ENCODE peak calls at places on chromosomes 5 and 9, in five cellular contexts. One of them, this sample, is unnamed.

GRCh38 chr5:132260714-132261615 is 3.5 kb downstream of the PDLIM4 start:
- DNase-seq in transverse colon: peak
- DNase-seq in uterus: peak
- DNase-seq in IMR-90: peak
- DNase-seq in suprapubic skin: peak
- DNase-seq in this sample: peak

GRCh38 chr9:4507731-4508130 is 17.5 kb downstream of the SLC1A1 start:
- DNase-seq in transverse colon: no peak
- DNase-seq in uterus: no peak
- DNase-seq in IMR-90: no peak
- DNase-seq in suprapubic skin: no peak
- DNase-seq in this sample: no peak

GRCh38 chr5:132090107-132090506 is 16.5 kb downstream of the CSF2 start:
- DNase-seq in transverse colon: no peak
- DNase-seq in uterus: no peak
- DNase-seq in IMR-90: peak
- DNase-seq in suprapubic skin: no peak
- DNase-seq in this sample: no peak

GRCh38 chr5:116382874-116383266 is 191.8 kb downstream of the SEMA6A start:
- DNase-seq in transverse colon: no peak
- DNase-seq in uterus: no peak
- DNase-seq in IMR-90: no peak
- DNase-seq in suprapubic skin: no peak
- DNase-seq in this sample: no peak

GRCh38 chr5:124798890-124799289 is 52.5 kb upstream of the ZNF608 start:
- DNase-seq in transverse colon: no peak
- DNase-seq in uterus: no peak
- DNase-seq in IMR-90: no peak
- DNase-seq in suprapubic skin: no peak
- DNase-seq in this sample: no peak

GRCh38 chr5:14054965-14055963 is 87.9 kb upstream of the TRIO start:
- DNase-seq in transverse colon: no peak
- DNase-seq in uterus: no peak
- DNase-seq in IMR-90: peak
- DNase-seq in suprapubic skin: no peak
- DNase-seq in this sample: no peak

GRCh38 chr5:143226361-143226760 is 177.1 kb downstream of the NR3C1 start:
- DNase-seq in transverse colon: no peak
- DNase-seq in uterus: no peak
- DNase-seq in IMR-90: no peak
- DNase-seq in suprapubic skin: no peak
- DNase-seq in this sample: no peak

GRCh38 chr9:130425741-130426466 is 18.9 kb upstream of the ASS1 start:
- DNase-seq in transverse colon: peak
- DNase-seq in uterus: no peak
- DNase-seq in IMR-90: no peak
- DNase-seq in suprapubic skin: no peak
- DNase-seq in this sample: no peak

GRCh38 chr5:172395483-172395882 is 58.8 kb downstream of the SH3PXD2B start:
- DNase-seq in transverse colon: no peak
- DNase-seq in uterus: no peak
- DNase-seq in IMR-90: peak
- DNase-seq in suprapubic skin: no peak
- DNase-seq in this sample: no peak

GRCh38 chr5:145825751-145826180 is 9.4 kb downstream of the PRELID2 start:
- DNase-seq in transverse colon: no peak
- DNase-seq in uterus: no peak
- DNase-seq in IMR-90: peak
- DNase-seq in suprapubic skin: no peak
- DNase-seq in this sample: peak

GRCh38 chr5:134153241-134153640 is 23.5 kb downstream of the SKP1 start:
- DNase-seq in transverse colon: no peak
- DNase-seq in uterus: no peak
- DNase-seq in IMR-90: no peak
- DNase-seq in suprapubic skin: no peak
- DNase-seq in this sample: no peak

GRCh38 chr9:114316605-114317230 is 6.2 kb upstream of the ORM1 start:
- DNase-seq in transverse colon: no peak
- DNase-seq in uterus: peak
- DNase-seq in IMR-90: no peak
- DNase-seq in suprapubic skin: no peak
- DNase-seq in this sample: no peak

GRCh38 chr9:14263707-14264483 is 50.0 kb downstream of the NFIB start:
- DNase-seq in transverse colon: no peak
- DNase-seq in uterus: no peak
- DNase-seq in IMR-90: no peak
- DNase-seq in suprapubic skin: no peak
- DNase-seq in this sample: no peak
- TF ChIP-seq POLR2A in transverse colon: no peak
- TF ChIP-seq POLR2A in uterus: no peak
- TF ChIP-seq POLR2A in IMR-90: no peak
- TF ChIP-seq POLR2A in suprapubic skin: no peak
- TF ChIP-seq POLR2A in this sample: no peak

GRCh38 chr5:160188151-160188967 is 40.9 kb upstream of the FABP6 start:
- DNase-seq in transverse colon: peak
- DNase-seq in uterus: peak
- DNase-seq in IMR-90: peak
- DNase-seq in suprapubic skin: peak
- DNase-seq in this sample: peak
- TF ChIP-seq POLR2A in transverse colon: no peak
- TF ChIP-seq POLR2A in uterus: no peak
- TF ChIP-seq POLR2A in IMR-90: no peak
- TF ChIP-seq POLR2A in suprapubic skin: no peak
- TF ChIP-seq POLR2A in this sample: no peak

DNA sequence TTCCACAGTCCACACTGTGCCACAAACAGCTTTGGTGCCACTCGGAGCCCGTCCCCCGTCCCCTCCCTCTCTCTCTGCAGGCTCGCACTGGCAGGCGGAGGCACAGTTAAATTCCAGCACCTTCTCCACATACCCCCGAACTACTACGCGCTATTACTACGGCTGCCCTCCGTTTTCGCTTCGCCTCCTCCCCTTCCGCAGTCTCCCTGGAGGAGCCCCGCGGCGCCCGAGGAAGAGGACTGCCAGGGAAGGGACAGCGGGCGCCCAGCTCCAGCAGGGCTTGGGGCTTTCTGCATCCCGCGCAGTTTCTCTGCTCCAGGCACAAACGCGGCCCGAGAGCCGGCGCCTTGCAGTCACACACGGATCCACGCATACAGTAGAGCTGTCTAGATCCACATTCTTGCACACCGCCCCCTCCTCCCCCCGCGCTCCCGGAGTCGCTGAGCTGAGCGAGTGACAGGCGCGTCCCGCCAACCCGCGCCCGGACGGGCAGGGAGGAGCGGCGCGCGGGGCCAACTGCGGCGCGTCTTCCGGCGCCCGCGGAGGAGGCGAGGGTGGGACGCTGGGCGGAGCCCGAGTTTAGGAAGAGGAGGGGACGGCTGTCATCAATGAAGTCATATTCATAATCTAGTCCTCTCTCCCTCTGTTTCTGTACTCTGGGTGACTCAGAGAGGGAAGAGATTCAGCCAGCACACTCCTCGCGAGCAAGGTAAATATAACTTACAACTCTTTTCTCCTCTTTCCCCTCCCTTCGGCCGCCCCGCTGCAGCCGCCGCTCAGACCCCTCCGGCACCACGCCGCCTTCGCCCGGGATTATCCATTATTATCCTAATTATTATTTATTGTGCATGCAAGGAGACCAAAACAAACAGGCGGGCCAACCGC is at the start of gene SMARCA2:
- DNase-seq in transverse colon: peak
- DNase-seq in uterus: peak
- DNase-seq in IMR-90: peak
- DNase-seq in suprapubic skin: peak
- DNase-seq in this sample: peak
- TF ChIP-seq POLR2A in transverse colon: peak
- TF ChIP-seq POLR2A in uterus: peak
- TF ChIP-seq POLR2A in IMR-90: peak
- TF ChIP-seq POLR2A in suprapubic skin: peak
- TF ChIP-seq POLR2A in this sample: peak

GRCh38 chr5:9447691-9448090 is 98.2 kb downstream of the SEMA5A start:
- DNase-seq in transverse colon: no peak
- DNase-seq in uterus: no peak
- DNase-seq in IMR-90: peak
- DNase-seq in suprapubic skin: no peak
- DNase-seq in this sample: no peak

GRCh38 chr5:9444346-9444745 is 101.5 kb downstream of the SEMA5A start:
- DNase-seq in transverse colon: no peak
- DNase-seq in uterus: no peak
- DNase-seq in IMR-90: no peak
- DNase-seq in suprapubic skin: no peak
- DNase-seq in this sample: no peak

GRCh38 chr5:9451017-9451416 is 94.9 kb downstream of the SEMA5A start:
- DNase-seq in transverse colon: no peak
- DNase-seq in uterus: no peak
- DNase-seq in IMR-90: no peak
- DNase-seq in suprapubic skin: no peak
- DNase-seq in this sample: no peak

GRCh38 chr5:9441610-9442009 is 104.3 kb downstream of the SEMA5A start:
- DNase-seq in transverse colon: no peak
- DNase-seq in uterus: no peak
- DNase-seq in IMR-90: peak
- DNase-seq in suprapubic skin: no peak
- DNase-seq in this sample: no peak

DNA sequence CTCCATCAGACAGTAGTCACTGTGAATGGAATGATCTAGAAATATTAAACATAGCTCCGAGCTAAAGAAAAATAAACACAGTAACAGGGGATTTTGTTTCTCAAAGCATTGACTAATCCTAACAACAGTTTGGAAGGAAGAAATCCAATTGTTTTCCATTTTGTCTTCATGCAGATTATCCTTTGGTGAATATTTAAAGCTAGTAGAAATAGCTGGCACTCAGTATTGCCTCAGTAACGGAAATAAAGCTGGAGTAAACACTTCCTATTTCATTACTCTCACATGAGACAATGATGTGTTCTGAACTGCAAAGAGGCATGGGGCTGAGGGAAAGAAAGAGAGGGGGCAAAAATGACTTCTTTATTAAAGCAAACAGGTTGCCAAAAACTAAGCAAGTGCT is 99.9 kb downstream of the SEMA5A start:
- DNase-seq in transverse colon: no peak
- DNase-seq in uterus: no peak
- DNase-seq in IMR-90: peak
- DNase-seq in suprapubic skin: no peak
- DNase-seq in this sample: no peak
- TF ChIP-seq POLR2A in transverse colon: no peak
- TF ChIP-seq POLR2A in uterus: no peak
- TF ChIP-seq POLR2A in IMR-90: no peak
- TF ChIP-seq POLR2A in suprapubic skin: no peak
- TF ChIP-seq POLR2A in this sample: no peak

GRCh38 chr9:69215774-69216482 is 41.9 kb downstream of the TJP2 start:
- DNase-seq in transverse colon: no peak
- DNase-seq in uterus: no peak
- DNase-seq in IMR-90: no peak
- DNase-seq in suprapubic skin: no peak
- DNase-seq in this sample: peak
- TF ChIP-seq POLR2A in transverse colon: no peak
- TF ChIP-seq POLR2A in uterus: no peak
- TF ChIP-seq POLR2A in IMR-90: no peak
- TF ChIP-seq POLR2A in suprapubic skin: no peak
- TF ChIP-seq POLR2A in this sample: peak

GRCh38 chr5:180563994-180564393 is 27.3 kb downstream of the SCGB3A1 start:
- DNase-seq in transverse colon: no peak
- DNase-seq in uterus: no peak
- DNase-seq in IMR-90: no peak
- DNase-seq in suprapubic skin: no peak
- DNase-seq in this sample: no peak
- TF ChIP-seq POLR2A in transverse colon: no peak
- TF ChIP-seq POLR2A in uterus: no peak
- TF ChIP-seq POLR2A in IMR-90: no peak
- TF ChIP-seq POLR2A in suprapubic skin: no peak
- TF ChIP-seq POLR2A in this sample: no peak

GRCh38 chr9:16126042-16126441 is 573.2 kb downstream of the CCDC171 start:
- DNase-seq in transverse colon: no peak
- DNase-seq in uterus: no peak
- DNase-seq in IMR-90: peak
- DNase-seq in suprapubic skin: no peak
- DNase-seq in this sample: no peak
- TF ChIP-seq POLR2A in transverse colon: no peak
- TF ChIP-seq POLR2A in uterus: no peak
- TF ChIP-seq POLR2A in IMR-90: no peak
- TF ChIP-seq POLR2A in suprapubic skin: no peak
- TF ChIP-seq POLR2A in this sample: no peak

GRCh38 chr9:97412628-97413382 is 909 bp downstream of the TDRD7 start:
- DNase-seq in transverse colon: no peak
- DNase-seq in uterus: peak
- DNase-seq in IMR-90: peak
- DNase-seq in suprapubic skin: no peak
- DNase-seq in this sample: no peak

GRCh38 chr9:97415146-97415545 is 3.2 kb downstream of the TDRD7 start:
- DNase-seq in transverse colon: no peak
- DNase-seq in uterus: no peak
- DNase-seq in IMR-90: no peak
- DNase-seq in suprapubic skin: no peak
- DNase-seq in this sample: no peak

GRCh38 chr9:97413462-97413861 is 1.6 kb downstream of the TDRD7 start:
- DNase-seq in transverse colon: no peak
- DNase-seq in uterus: no peak
- DNase-seq in IMR-90: no peak
- DNase-seq in suprapubic skin: no peak
- DNase-seq in this sample: no peak

GRCh38 chr9:97411440-97411788 is 482 bp upstream of the TDRD7 start:
- DNase-seq in transverse colon: no peak
- DNase-seq in uterus: no peak
- DNase-seq in IMR-90: no peak
- DNase-seq in suprapubic skin: no peak
- DNase-seq in this sample: no peak

DNA sequence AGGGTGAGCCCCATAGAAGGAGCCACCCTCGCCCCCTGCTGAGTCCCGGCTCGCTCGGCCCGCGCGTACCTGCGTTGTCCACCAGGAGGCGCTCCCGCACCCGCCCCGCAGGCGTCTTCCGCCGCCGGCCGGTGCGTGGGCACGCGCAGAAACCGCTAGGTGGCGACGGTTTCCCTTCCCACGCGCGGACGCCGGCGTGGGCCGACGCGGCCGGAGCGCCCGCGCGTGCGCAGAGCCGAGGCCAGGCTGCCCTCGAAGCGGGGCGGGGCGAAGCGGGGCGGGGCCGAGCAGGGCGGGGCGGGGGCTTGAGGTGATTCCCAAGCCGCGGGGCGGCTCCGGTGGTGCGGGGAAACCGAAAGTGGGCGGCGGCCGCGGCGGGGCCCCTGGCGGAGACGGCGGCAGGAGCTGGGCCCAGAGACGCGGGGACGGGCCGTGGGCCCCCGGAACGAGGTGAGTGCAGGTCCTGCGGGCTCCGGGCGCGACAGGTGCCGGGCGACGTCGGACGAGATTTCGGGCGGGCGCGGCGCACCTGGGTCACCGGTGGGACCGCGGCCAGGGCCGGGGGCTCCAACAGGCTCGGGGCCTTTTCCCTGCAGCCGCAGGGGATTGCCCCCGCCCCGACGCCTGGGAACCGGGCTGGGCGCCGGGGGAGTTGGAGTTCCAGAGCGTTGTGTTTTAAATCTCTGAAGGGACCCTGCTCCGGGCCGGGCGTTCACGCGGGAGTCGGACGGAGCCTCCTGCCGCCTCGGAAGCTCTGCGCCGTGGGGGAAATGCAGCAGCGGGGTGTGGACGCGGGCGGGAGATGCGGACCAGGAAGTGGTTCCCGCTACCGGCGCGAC is at the start of gene TDRD7:
- DNase-seq in transverse colon: peak
- DNase-seq in uterus: peak
- DNase-seq in IMR-90: peak
- DNase-seq in suprapubic skin: peak
- DNase-seq in this sample: peak
- TF ChIP-seq POLR2A in transverse colon: peak
- TF ChIP-seq POLR2A in uterus: no peak
- TF ChIP-seq POLR2A in IMR-90: no peak
- TF ChIP-seq POLR2A in suprapubic skin: no peak
- TF ChIP-seq POLR2A in this sample: no peak